ENCODE peak calls at places on chromosomes 16 and 17, in four cellular contexts. Q, D, X and H are unnamed samples.

GRCh38 chr16:819336-819735 is 18.8 kb upstream of the GNG13 start:
- DNase-seq in Q (no peak), X (no peak), D (peak; percentile 49), H (no peak)

GRCh38 chr17:35932576-35932975 is 2.0 kb upstream of the RDM1 start:
- DNase-seq in X (no peak), Q (no peak), D (no peak), H (no peak)

GRCh38 chr16:17977260-17977659 is 359.3 kb downstream of the NPIPA8 start:
- DNase-seq in D (no peak), Q (no peak), X (no peak), H (no peak)

GRCh38 chr17:80908206-80908605 is 83.4 kb upstream of the CHMP6 start:
- DNase-seq in D (no peak), Q (no peak), X (no peak), H (no peak)

GRCh38 chr17:19457830-19458271 is 46.8 kb downstream of the RNF112 start:
- DNase-seq in Q (no peak), X (no peak), D (no peak), H (no peak)

GRCh38 chr17:80474933-80475915 is 1.2 kb downstream of the NPTX1 start:
- DNase-seq in X (no peak), D (no peak), Q (no peak), H (no peak)

GRCh38 chr17:17716837-17717523 is 35.7 kb downstream of the RAI1 start:
- DNase-seq in D (no peak), Q (no peak), X (no peak), H (no peak)

GRCh38 chr16:14489460-14489859 is 140.6 kb downstream of the PARN start:
- DNase-seq in Q (no peak), X (no peak), D (no peak), H (no peak)